ENCODE peak calls at places on chromosomes 12 and 14, in nine cellular contexts. One of them, this sample, is unnamed.

GRCh38 chr12:26319511-26319910 is 124.1 kb downstream of the SSPN start:
- DNase-seq in activated naive CD4-positive, alpha-beta T cell treated with anti-CD3 and anti-CD28 coated beads, Interleukin-2, amount 10 ng/mL, durations not matched to agents 7 days and 5 days: no peak
- DNase-seq in HS-5: no peak
- DNase-seq in GM23338: no peak
- DNase-seq in activated T-cell treated with anti-CD3 and anti-CD28 coated beads, Interleukin-2, amount 50 U/mL, for 72 hours: no peak
- DNase-seq in HFFc6: peak; percentile 18
- DNase-seq in neuronal stem cell: no peak
- DNase-seq in aorta: peak; percentile 61
- DNase-seq in activated T-helper 9 cell treated with anti-CD3 and anti-CD28 coated beads, Interleukin-2, amount 50 U/mL, for 16 hours: no peak
- DNase-seq in this sample: no peak

GRCh38 chr12:11877869-11878780 is 192.6 kb upstream of the BCL2L14 start:
- DNase-seq in activated T-helper 9 cell treated with anti-CD3 and anti-CD28 coated beads, Interleukin-2, amount 50 U/mL, for 16 hours: no peak
- DNase-seq in GM23338: peak; percentile 32
- DNase-seq in aorta: peak; percentile 62
- DNase-seq in HFFc6: peak; percentile 70
- DNase-seq in neuronal stem cell: no peak
- DNase-seq in activated T-cell treated with anti-CD3 and anti-CD28 coated beads, Interleukin-2, amount 50 U/mL, for 72 hours: no peak
- DNase-seq in activated naive CD4-positive, alpha-beta T cell treated with anti-CD3 and anti-CD28 coated beads, Interleukin-2, amount 10 ng/mL, durations not matched to agents 7 days and 5 days: no peak
- DNase-seq in HS-5: peak; percentile 45
- DNase-seq in this sample: peak; percentile 75

GRCh38 chr12:30806989-30807694 is 52.4 kb upstream of the CAPRIN2 start:
- DNase-seq in activated T-helper 9 cell treated with anti-CD3 and anti-CD28 coated beads, Interleukin-2, amount 50 U/mL, for 16 hours: no peak
- DNase-seq in HS-5: peak; percentile 55
- DNase-seq in activated naive CD4-positive, alpha-beta T cell treated with anti-CD3 and anti-CD28 coated beads, Interleukin-2, amount 10 ng/mL, durations not matched to agents 7 days and 5 days: peak; percentile 33
- DNase-seq in neuronal stem cell: peak; percentile 60
- DNase-seq in aorta: no peak
- DNase-seq in GM23338: peak; percentile 88
- DNase-seq in HFFc6: peak; percentile 63
- DNase-seq in activated T-cell treated with anti-CD3 and anti-CD28 coated beads, Interleukin-2, amount 50 U/mL, for 72 hours: peak; percentile 21
- DNase-seq in this sample: peak; percentile 8

GRCh38 chr12:51593539-51593938 is 2.5 kb downstream of the SCN8A start:
- DNase-seq in activated T-helper 9 cell treated with anti-CD3 and anti-CD28 coated beads, Interleukin-2, amount 50 U/mL, for 16 hours: no peak
- DNase-seq in GM23338: peak; percentile 62
- DNase-seq in activated naive CD4-positive, alpha-beta T cell treated with anti-CD3 and anti-CD28 coated beads, Interleukin-2, amount 10 ng/mL, durations not matched to agents 7 days and 5 days: peak; percentile 66
- DNase-seq in neuronal stem cell: peak; percentile 46
- DNase-seq in aorta: no peak
- DNase-seq in HFFc6: peak; percentile 47
- DNase-seq in HS-5: no peak
- DNase-seq in activated T-cell treated with anti-CD3 and anti-CD28 coated beads, Interleukin-2, amount 50 U/mL, for 72 hours: peak; percentile 12
- DNase-seq in this sample: peak; percentile 51

GRCh38 chr14:105480165-105480564 is 5.5 kb downstream of the CRIP2 start:
- DNase-seq in activated T-cell treated with anti-CD3 and anti-CD28 coated beads, Interleukin-2, amount 50 U/mL, for 72 hours: no peak
- DNase-seq in activated T-helper 9 cell treated with anti-CD3 and anti-CD28 coated beads, Interleukin-2, amount 50 U/mL, for 16 hours: no peak
- DNase-seq in GM23338: no peak
- DNase-seq in neuronal stem cell: no peak
- DNase-seq in aorta: no peak
- DNase-seq in HS-5: no peak
- DNase-seq in activated naive CD4-positive, alpha-beta T cell treated with anti-CD3 and anti-CD28 coated beads, Interleukin-2, amount 10 ng/mL, durations not matched to agents 7 days and 5 days: no peak
- DNase-seq in HFFc6: no peak
- DNase-seq in this sample: no peak

GRCh38 chr12:4997939-4998338 is 45.7 kb upstream of the KCNA5 start:
- DNase-seq in HFFc6: peak; percentile 96
- DNase-seq in GM23338: no peak
- DNase-seq in aorta: peak; percentile 85
- DNase-seq in activated T-helper 9 cell treated with anti-CD3 and anti-CD28 coated beads, Interleukin-2, amount 50 U/mL, for 16 hours: no peak
- DNase-seq in HS-5: peak; percentile 82
- DNase-seq in neuronal stem cell: no peak
- DNase-seq in activated naive CD4-positive, alpha-beta T cell treated with anti-CD3 and anti-CD28 coated beads, Interleukin-2, amount 10 ng/mL, durations not matched to agents 7 days and 5 days: no peak
- DNase-seq in activated T-cell treated with anti-CD3 and anti-CD28 coated beads, Interleukin-2, amount 50 U/mL, for 72 hours: no peak
- DNase-seq in this sample: no peak

GRCh38 chr12:38921025-38921677 is 15.8 kb upstream of the CPNE8 start:
- DNase-seq in activated naive CD4-positive, alpha-beta T cell treated with anti-CD3 and anti-CD28 coated beads, Interleukin-2, amount 10 ng/mL, durations not matched to agents 7 days and 5 days: peak; percentile 31
- DNase-seq in activated T-cell treated with anti-CD3 and anti-CD28 coated beads, Interleukin-2, amount 50 U/mL, for 72 hours: peak; percentile 19
- DNase-seq in GM23338: peak; percentile 77
- DNase-seq in activated T-helper 9 cell treated with anti-CD3 and anti-CD28 coated beads, Interleukin-2, amount 50 U/mL, for 16 hours: no peak
- DNase-seq in neuronal stem cell: peak; percentile 29
- DNase-seq in HS-5: peak; percentile 51
- DNase-seq in HFFc6: peak; percentile 1
- DNase-seq in aorta: no peak
- DNase-seq in this sample: peak; percentile 60

GRCh38 chr14:36591482-36591881 is 9.1 kb upstream of the NKX2-8 start:
- DNase-seq in HFFc6: no peak
- DNase-seq in activated T-helper 9 cell treated with anti-CD3 and anti-CD28 coated beads, Interleukin-2, amount 50 U/mL, for 16 hours: no peak
- DNase-seq in GM23338: no peak
- DNase-seq in HS-5: no peak
- DNase-seq in neuronal stem cell: no peak
- DNase-seq in aorta: no peak
- DNase-seq in activated T-cell treated with anti-CD3 and anti-CD28 coated beads, Interleukin-2, amount 50 U/mL, for 72 hours: no peak
- DNase-seq in activated naive CD4-positive, alpha-beta T cell treated with anti-CD3 and anti-CD28 coated beads, Interleukin-2, amount 10 ng/mL, durations not matched to agents 7 days and 5 days: no peak
- DNase-seq in this sample: no peak

GRCh38 chr12:47818701-47819543 is 781 bp downstream of the HDAC7 start:
- DNase-seq in activated naive CD4-positive, alpha-beta T cell treated with anti-CD3 and anti-CD28 coated beads, Interleukin-2, amount 10 ng/mL, durations not matched to agents 7 days and 5 days: peak; percentile 69
- DNase-seq in neuronal stem cell: peak; percentile 64
- DNase-seq in HFFc6: peak; percentile 46
- DNase-seq in GM23338: peak; percentile 81
- DNase-seq in activated T-helper 9 cell treated with anti-CD3 and anti-CD28 coated beads, Interleukin-2, amount 50 U/mL, for 16 hours: no peak
- DNase-seq in activated T-cell treated with anti-CD3 and anti-CD28 coated beads, Interleukin-2, amount 50 U/mL, for 72 hours: peak; percentile 79
- DNase-seq in aorta: peak; percentile 88
- DNase-seq in HS-5: no peak
- DNase-seq in this sample: peak; percentile 65

GRCh38 chr14:76929927-76930326 is 98.6 kb downstream of the IRF2BPL start:
- DNase-seq in GM23338: peak; percentile 62
- DNase-seq in aorta: peak; percentile 79
- DNase-seq in HFFc6: no peak
- DNase-seq in HS-5: no peak
- DNase-seq in activated naive CD4-positive, alpha-beta T cell treated with anti-CD3 and anti-CD28 coated beads, Interleukin-2, amount 10 ng/mL, durations not matched to agents 7 days and 5 days: peak; percentile 88
- DNase-seq in neuronal stem cell: no peak
- DNase-seq in activated T-cell treated with anti-CD3 and anti-CD28 coated beads, Interleukin-2, amount 50 U/mL, for 72 hours: peak; percentile 71
- DNase-seq in activated T-helper 9 cell treated with anti-CD3 and anti-CD28 coated beads, Interleukin-2, amount 50 U/mL, for 16 hours: peak; percentile 21
- DNase-seq in this sample: no peak

GRCh38 chr12:62586850-62587249 is 120.2 kb downstream of the MON2 start:
- DNase-seq in HFFc6: no peak
- DNase-seq in activated T-cell treated with anti-CD3 and anti-CD28 coated beads, Interleukin-2, amount 50 U/mL, for 72 hours: no peak
- DNase-seq in activated T-helper 9 cell treated with anti-CD3 and anti-CD28 coated beads, Interleukin-2, amount 50 U/mL, for 16 hours: no peak
- DNase-seq in aorta: no peak
- DNase-seq in activated naive CD4-positive, alpha-beta T cell treated with anti-CD3 and anti-CD28 coated beads, Interleukin-2, amount 10 ng/mL, durations not matched to agents 7 days and 5 days: no peak
- DNase-seq in neuronal stem cell: no peak
- DNase-seq in GM23338: no peak
- DNase-seq in HS-5: no peak
- DNase-seq in this sample: no peak

GRCh38 chr12:81412940-81413339 is 335.1 kb downstream of the ACSS3 start:
- DNase-seq in HFFc6: no peak
- DNase-seq in activated T-helper 9 cell treated with anti-CD3 and anti-CD28 coated beads, Interleukin-2, amount 50 U/mL, for 16 hours: no peak
- DNase-seq in GM23338: no peak
- DNase-seq in activated naive CD4-positive, alpha-beta T cell treated with anti-CD3 and anti-CD28 coated beads, Interleukin-2, amount 10 ng/mL, durations not matched to agents 7 days and 5 days: no peak
- DNase-seq in neuronal stem cell: no peak
- DNase-seq in activated T-cell treated with anti-CD3 and anti-CD28 coated beads, Interleukin-2, amount 50 U/mL, for 72 hours: no peak
- DNase-seq in HS-5: no peak
- DNase-seq in aorta: no peak
- DNase-seq in this sample: no peak

GRCh38 chr12:108801736-108802665 is 55.4 kb downstream of the SSH1 start:
- DNase-seq in activated naive CD4-positive, alpha-beta T cell treated with anti-CD3 and anti-CD28 coated beads, Interleukin-2, amount 10 ng/mL, durations not matched to agents 7 days and 5 days: no peak
- DNase-seq in aorta: peak; percentile 67
- DNase-seq in HFFc6: peak; percentile 78
- DNase-seq in GM23338: peak; percentile 93
- DNase-seq in activated T-helper 9 cell treated with anti-CD3 and anti-CD28 coated beads, Interleukin-2, amount 50 U/mL, for 16 hours: no peak
- DNase-seq in neuronal stem cell: peak; percentile 91
- DNase-seq in HS-5: peak; percentile 25
- DNase-seq in activated T-cell treated with anti-CD3 and anti-CD28 coated beads, Interleukin-2, amount 50 U/mL, for 72 hours: no peak
- DNase-seq in this sample: no peak

GRCh38 chr12:127118251-127118650 is 1148.7 kb upstream of the TMEM132C start:
- DNase-seq in HS-5: no peak
- DNase-seq in GM23338: no peak
- DNase-seq in activated T-cell treated with anti-CD3 and anti-CD28 coated beads, Interleukin-2, amount 50 U/mL, for 72 hours: no peak
- DNase-seq in activated T-helper 9 cell treated with anti-CD3 and anti-CD28 coated beads, Interleukin-2, amount 50 U/mL, for 16 hours: no peak
- DNase-seq in aorta: no peak
- DNase-seq in HFFc6: no peak
- DNase-seq in activated naive CD4-positive, alpha-beta T cell treated with anti-CD3 and anti-CD28 coated beads, Interleukin-2, amount 10 ng/mL, durations not matched to agents 7 days and 5 days: no peak
- DNase-seq in neuronal stem cell: no peak
- DNase-seq in this sample: no peak

GRCh38 chr12:114746297-114747074 is 62.5 kb upstream of the TBX3 start:
- DNase-seq in HFFc6: peak; percentile 22
- DNase-seq in activated T-cell treated with anti-CD3 and anti-CD28 coated beads, Interleukin-2, amount 50 U/mL, for 72 hours: no peak
- DNase-seq in HS-5: no peak
- DNase-seq in activated naive CD4-positive, alpha-beta T cell treated with anti-CD3 and anti-CD28 coated beads, Interleukin-2, amount 10 ng/mL, durations not matched to agents 7 days and 5 days: no peak
- DNase-seq in aorta: no peak
- DNase-seq in neuronal stem cell: no peak
- DNase-seq in GM23338: no peak
- DNase-seq in activated T-helper 9 cell treated with anti-CD3 and anti-CD28 coated beads, Interleukin-2, amount 50 U/mL, for 16 hours: no peak
- DNase-seq in this sample: no peak

GRCh38 chr14:82710257-82710841 is 1176.7 kb upstream of the SEL1L start:
- DNase-seq in HFFc6: peak; percentile 30
- DNase-seq in GM23338: peak; percentile 86
- DNase-seq in activated naive CD4-positive, alpha-beta T cell treated with anti-CD3 and anti-CD28 coated beads, Interleukin-2, amount 10 ng/mL, durations not matched to agents 7 days and 5 days: peak; percentile 50
- DNase-seq in aorta: peak; percentile 47
- DNase-seq in neuronal stem cell: peak; percentile 56
- DNase-seq in activated T-helper 9 cell treated with anti-CD3 and anti-CD28 coated beads, Interleukin-2, amount 50 U/mL, for 16 hours: no peak
- DNase-seq in HS-5: no peak
- DNase-seq in activated T-cell treated with anti-CD3 and anti-CD28 coated beads, Interleukin-2, amount 50 U/mL, for 72 hours: peak; percentile 44
- DNase-seq in this sample: peak; percentile 38

GRCh38 chr14:105918496-105919262 is 392.3 kb downstream of the TMEM121 start:
- DNase-seq in activated T-cell treated with anti-CD3 and anti-CD28 coated beads, Interleukin-2, amount 50 U/mL, for 72 hours: no peak
- DNase-seq in GM23338: no peak
- DNase-seq in activated T-helper 9 cell treated with anti-CD3 and anti-CD28 coated beads, Interleukin-2, amount 50 U/mL, for 16 hours: no peak
- DNase-seq in activated naive CD4-positive, alpha-beta T cell treated with anti-CD3 and anti-CD28 coated beads, Interleukin-2, amount 10 ng/mL, durations not matched to agents 7 days and 5 days: no peak
- DNase-seq in HS-5: no peak
- DNase-seq in HFFc6: no peak
- DNase-seq in aorta: peak; percentile 32
- DNase-seq in neuronal stem cell: no peak
- DNase-seq in this sample: no peak

GRCh38 chr14:36105401-36105800 is 71.1 kb downstream of the PTCSC3 start:
- DNase-seq in neuronal stem cell: peak; percentile 48
- DNase-seq in activated naive CD4-positive, alpha-beta T cell treated with anti-CD3 and anti-CD28 coated beads, Interleukin-2, amount 10 ng/mL, durations not matched to agents 7 days and 5 days: no peak
- DNase-seq in HS-5: no peak
- DNase-seq in GM23338: peak; percentile 80
- DNase-seq in aorta: no peak
- DNase-seq in HFFc6: no peak
- DNase-seq in activated T-helper 9 cell treated with anti-CD3 and anti-CD28 coated beads, Interleukin-2, amount 50 U/mL, for 16 hours: no peak
- DNase-seq in activated T-cell treated with anti-CD3 and anti-CD28 coated beads, Interleukin-2, amount 50 U/mL, for 72 hours: no peak
- DNase-seq in this sample: peak; percentile 21

GRCh38 chr14:104304451-104305351 is 166.3 kb downstream of the KIF26A start:
- DNase-seq in HS-5: no peak
- DNase-seq in activated T-helper 9 cell treated with anti-CD3 and anti-CD28 coated beads, Interleukin-2, amount 50 U/mL, for 16 hours: no peak
- DNase-seq in neuronal stem cell: no peak
- DNase-seq in activated naive CD4-positive, alpha-beta T cell treated with anti-CD3 and anti-CD28 coated beads, Interleukin-2, amount 10 ng/mL, durations not matched to agents 7 days and 5 days: no peak
- DNase-seq in HFFc6: no peak
- DNase-seq in activated T-cell treated with anti-CD3 and anti-CD28 coated beads, Interleukin-2, amount 50 U/mL, for 72 hours: no peak
- DNase-seq in aorta: peak; percentile 42
- DNase-seq in GM23338: no peak
- DNase-seq in this sample: no peak

GRCh38 chr14:64725360-64725815 is 21.2 kb downstream of the PLEKHG3 start:
- DNase-seq in HS-5: no peak
- DNase-seq in activated naive CD4-positive, alpha-beta T cell treated with anti-CD3 and anti-CD28 coated beads, Interleukin-2, amount 10 ng/mL, durations not matched to agents 7 days and 5 days: no peak
- DNase-seq in neuronal stem cell: no peak
- DNase-seq in HFFc6: no peak
- DNase-seq in activated T-cell treated with anti-CD3 and anti-CD28 coated beads, Interleukin-2, amount 50 U/mL, for 72 hours: no peak
- DNase-seq in aorta: no peak
- DNase-seq in GM23338: no peak
- DNase-seq in activated T-helper 9 cell treated with anti-CD3 and anti-CD28 coated beads, Interleukin-2, amount 50 U/mL, for 16 hours: no peak
- DNase-seq in this sample: peak; percentile 15

GRCh38 chr12:28536088-28536487 is 345.8 kb downstream of the CCDC91 start:
- DNase-seq in activated T-cell treated with anti-CD3 and anti-CD28 coated beads, Interleukin-2, amount 50 U/mL, for 72 hours: peak; percentile 11
- DNase-seq in GM23338: no peak
- DNase-seq in neuronal stem cell: no peak
- DNase-seq in activated naive CD4-positive, alpha-beta T cell treated with anti-CD3 and anti-CD28 coated beads, Interleukin-2, amount 10 ng/mL, durations not matched to agents 7 days and 5 days: no peak
- DNase-seq in aorta: no peak
- DNase-seq in HFFc6: peak; percentile 66
- DNase-seq in HS-5: peak; percentile 73
- DNase-seq in activated T-helper 9 cell treated with anti-CD3 and anti-CD28 coated beads, Interleukin-2, amount 50 U/mL, for 16 hours: no peak
- DNase-seq in this sample: no peak

GRCh38 chr14:30621354-30621953 is 665 bp upstream of the SCFD1 start:
- DNase-seq in neuronal stem cell: peak; percentile 1
- DNase-seq in activated naive CD4-positive, alpha-beta T cell treated with anti-CD3 and anti-CD28 coated beads, Interleukin-2, amount 10 ng/mL, durations not matched to agents 7 days and 5 days: peak; percentile 26
- DNase-seq in activated T-helper 9 cell treated with anti-CD3 and anti-CD28 coated beads, Interleukin-2, amount 50 U/mL, for 16 hours: no peak
- DNase-seq in activated T-cell treated with anti-CD3 and anti-CD28 coated beads, Interleukin-2, amount 50 U/mL, for 72 hours: peak; percentile 10
- DNase-seq in aorta: no peak
- DNase-seq in GM23338: peak; percentile 56
- DNase-seq in HS-5: no peak
- DNase-seq in HFFc6: peak; percentile 4
- DNase-seq in this sample: peak; percentile 30

This sample was measured in NCI-H526.